ENCODE peak calls at places on chromosomes 4 and X, in ten cellular contexts. D is effector memory CD8-positive, alpha-beta T cell; O is PC-3; I is AG09319; G is EH; A is EL; P is GM06990; V is amniotic stem cell; H is activated T-cell treated with anti-CD3 and anti-CD28 coated beads, Interleukin-2, amount 50 U/mL, for 24 hours; Y is effector CD4-positive, alpha-beta T cell. K is an unnamed sample.

GRCh38 chrX:24610540-24610939 is 36.6 kb downstream of the PCYT1B start:
- DNase-seq in G (no peak), O (no peak), P (no peak), A (no peak), D (no peak), H (no peak), I (no peak), V (no peak), Y (no peak), K (no peak)

GRCh38 chrX:10618911-10619310 is 1.5 kb downstream of the MID1 start:
- DNase-seq in P (no peak), D (no peak), O (peak; percentile 30), A (peak; percentile 9), I (no peak), V (no peak), H (no peak), Y (no peak), G (no peak), K (no peak)

GRCh38 chrX:2224141-2224540 is 276.6 kb downstream of the DHRSX start:
- DNase-seq in G (no peak), P (no peak), O (no peak), I (no peak), D (no peak), A (no peak), Y (no peak), V (no peak), H (no peak), K (no peak)

GRCh38 chrX:38438321-38438720 is 85.9 kb downstream of the OTC start:
- DNase-seq in V (no peak), I (no peak), A (no peak), H (no peak), O (no peak), P (no peak), G (no peak), Y (no peak), D (no peak), K (no peak)

GRCh38 chr4:13888112-13888511 is 260.6 kb upstream of the BOD1L1 start:
- DNase-seq in H (no peak), Y (no peak), V (peak; percentile 54), I (peak; percentile 78), P (no peak), D (no peak), A (peak; percentile 89), O (peak; percentile 72), G (peak; percentile 94), K (peak; percentile 80)

GRCh38 chrX:50812995-50813842 is 775 bp downstream of the SHROOM4 start:
- DNase-seq in G (peak; percentile 63), H (no peak), O (peak; percentile 5), I (no peak), A (peak; percentile 17), D (no peak), Y (no peak), P (no peak), V (no peak), K (peak; percentile 47)

GRCh38 chrX:154372612-154373022 is 1.8 kb downstream of the FLNA start:
- DNase-seq in A (peak; percentile 68), I (no peak), O (no peak), H (peak; percentile 50), D (no peak), G (peak; percentile 84), Y (no peak), P (no peak), V (no peak), K (peak; percentile 23)

GRCh38 chr4:62399242-62399641 is 1199.1 kb downstream of the ADGRL3 start:
- DNase-seq in D (no peak), G (no peak), P (no peak), Y (no peak), H (no peak), A (no peak), I (no peak), O (peak; percentile 22), V (no peak), K (no peak)

GRCh38 chrX:74535211-74535621 is 79.2 kb downstream of the RLIM start:
- DNase-seq in I (peak; percentile 37), O (peak; percentile 54), A (peak; percentile 48), H (no peak), D (no peak), Y (no peak), P (no peak), V (no peak), G (peak; percentile 67), K (peak; percentile 60)

GRCh38 chr4:113951263-113951662 is 28.2 kb downstream of the ARSJ start:
- DNase-seq in P (no peak), V (no peak), G (peak; percentile 39), Y (no peak), A (no peak), O (no peak), H (no peak), D (no peak), I (no peak), K (no peak)

GRCh38 chr4:25817059-25817681 is 45.6 kb downstream of the SEL1L3 start:
- DNase-seq in D (no peak), G (peak; percentile 89), V (peak; percentile 55), Y (no peak), H (no peak), P (no peak), O (peak; percentile 85), A (peak; percentile 83), I (no peak), K (peak; percentile 39)

K was measured in SJSA1.